ENCODE peak calls at places on chromosomes 4 and X, in seven cellular contexts. One of them, this sample, is unnamed.

GRCh38 chr4:72094054-72094780 is 62.4 kb downstream of the NPFFR2 start:
- DNase-seq in tibial nerve: no peak
- DNase-seq in kidney epithelial cell: no peak
- DNase-seq in fibroblast of lung: no peak
- DNase-seq in PC-3: no peak
- DNase-seq in A549: no peak
- DNase-seq in fibroblast of mammary gland: no peak
- DNase-seq in this sample: no peak

GRCh38 chr4:148273501-148273986 is 168.7 kb downstream of the NR3C2 start:
- DNase-seq in PC-3: no peak
- DNase-seq in kidney epithelial cell: no peak
- DNase-seq in tibial nerve: no peak
- DNase-seq in fibroblast of mammary gland: no peak
- DNase-seq in A549: no peak
- DNase-seq in fibroblast of lung: no peak
- DNase-seq in this sample: no peak

GRCh38 chrX:107442914-107443527 is 6.4 kb upstream of the FRMPD3 start:
- DNase-seq in tibial nerve: no peak
- DNase-seq in fibroblast of lung: no peak
- DNase-seq in kidney epithelial cell: no peak
- DNase-seq in fibroblast of mammary gland: no peak
- DNase-seq in PC-3: peak; percentile 65
- DNase-seq in A549: no peak
- DNase-seq in this sample: no peak

GRCh38 chrX:101057095-101057714 is 5.3 kb upstream of the TRMT2B start:
- DNase-seq in PC-3: peak; percentile 51
- DNase-seq in tibial nerve: no peak
- DNase-seq in fibroblast of lung: peak; percentile 66
- DNase-seq in fibroblast of mammary gland: peak; percentile 54
- DNase-seq in kidney epithelial cell: no peak
- DNase-seq in A549: no peak
- DNase-seq in this sample: no peak

GRCh38 chr4:1168291-1169031 is 3.9 kb downstream of the SPON2 start:
- DNase-seq in fibroblast of mammary gland: no peak
- DNase-seq in tibial nerve: no peak
- DNase-seq in fibroblast of lung: no peak
- DNase-seq in A549: no peak
- DNase-seq in PC-3: no peak
- DNase-seq in kidney epithelial cell: no peak
- DNase-seq in this sample: no peak

GRCh38 chrX:31353095-31353494 is 281.3 kb upstream of the FTHL17 start:
- DNase-seq in tibial nerve: no peak
- DNase-seq in PC-3: peak; percentile 63
- DNase-seq in A549: no peak
- DNase-seq in kidney epithelial cell: peak; percentile 48
- DNase-seq in fibroblast of mammary gland: peak; percentile 42
- DNase-seq in fibroblast of lung: peak; percentile 76
- DNase-seq in this sample: no peak

GRCh38 chr4:96455045-96455720 is 615.3 kb downstream of the PDHA2 start:
- DNase-seq in fibroblast of lung: no peak
- DNase-seq in kidney epithelial cell: no peak
- DNase-seq in PC-3: no peak
- DNase-seq in fibroblast of mammary gland: no peak
- DNase-seq in A549: no peak
- DNase-seq in tibial nerve: no peak
- DNase-seq in this sample: no peak

GRCh38 chr4:28799696-28800095 is 1920.5 kb upstream of the PCDH7 start:
- DNase-seq in tibial nerve: no peak
- DNase-seq in A549: no peak
- DNase-seq in PC-3: no peak
- DNase-seq in fibroblast of lung: peak; percentile 8
- DNase-seq in kidney epithelial cell: no peak
- DNase-seq in fibroblast of mammary gland: no peak
- DNase-seq in this sample: no peak

GRCh38 chr4:53702334-53703266 is 111.3 kb upstream of the LNX1 start:
- DNase-seq in kidney epithelial cell: peak; percentile 26
- DNase-seq in PC-3: peak; percentile 86
- DNase-seq in tibial nerve: peak; percentile 75
- DNase-seq in fibroblast of mammary gland: peak; percentile 84
- DNase-seq in A549: peak; percentile 70
- DNase-seq in fibroblast of lung: peak; percentile 86
- DNase-seq in this sample: peak; percentile 57

GRCh38 chrX:21943460-21944135 is 3.1 kb downstream of the SMS start:
- DNase-seq in fibroblast of lung: peak; percentile 93
- DNase-seq in kidney epithelial cell: peak; percentile 68
- DNase-seq in tibial nerve: no peak
- DNase-seq in PC-3: peak; percentile 83
- DNase-seq in A549: no peak
- DNase-seq in fibroblast of mammary gland: peak; percentile 95
- DNase-seq in this sample: no peak

GRCh38 chrX:18426004-18426320 is 554 bp downstream of the CDKL5 start:
- DNase-seq in kidney epithelial cell: no peak
- DNase-seq in A549: no peak
- DNase-seq in fibroblast of mammary gland: no peak
- DNase-seq in tibial nerve: no peak
- DNase-seq in PC-3: no peak
- DNase-seq in fibroblast of lung: no peak
- DNase-seq in this sample: peak; percentile 3

GRCh38 chrX:48785525-48786214 is 720 bp upstream of the GATA1 start:
- DNase-seq in fibroblast of mammary gland: no peak
- DNase-seq in A549: no peak
- DNase-seq in fibroblast of lung: no peak
- DNase-seq in PC-3: no peak
- DNase-seq in kidney epithelial cell: no peak
- DNase-seq in tibial nerve: no peak
- DNase-seq in this sample: no peak

GRCh38 chr4:6250235-6250983 is 19.2 kb upstream of the WFS1 start:
- DNase-seq in fibroblast of mammary gland: peak; percentile 67
- DNase-seq in A549: peak; percentile 62
- DNase-seq in kidney epithelial cell: no peak
- DNase-seq in fibroblast of lung: peak; percentile 32
- DNase-seq in tibial nerve: peak; percentile 75
- DNase-seq in PC-3: peak; percentile 85
- DNase-seq in this sample: peak; percentile 46

GRCh38 chrX:82742351-82742750 is 765.7 kb upstream of the POU3F4 start:
- DNase-seq in fibroblast of mammary gland: no peak
- DNase-seq in A549: no peak
- DNase-seq in kidney epithelial cell: no peak
- DNase-seq in tibial nerve: no peak
- DNase-seq in fibroblast of lung: no peak
- DNase-seq in PC-3: no peak
- DNase-seq in this sample: no peak

GRCh38 chrX:154721155-154721554 is 29.7 kb downstream of the GAB3 start:
- DNase-seq in A549: no peak
- DNase-seq in tibial nerve: no peak
- DNase-seq in PC-3: no peak
- DNase-seq in kidney epithelial cell: no peak
- DNase-seq in fibroblast of mammary gland: no peak
- DNase-seq in fibroblast of lung: no peak
- DNase-seq in this sample: no peak

GRCh38 chr4:123587983-123588494 is 191.4 kb downstream of the SPRY1 start:
- DNase-seq in fibroblast of mammary gland: no peak
- DNase-seq in PC-3: peak; percentile 94
- DNase-seq in A549: peak; percentile 93
- DNase-seq in kidney epithelial cell: peak; percentile 45
- DNase-seq in fibroblast of lung: peak; percentile 58
- DNase-seq in tibial nerve: no peak
- DNase-seq in this sample: no peak

GRCh38 chrX:40331353-40331752 is 233.6 kb upstream of the BCOR start:
- DNase-seq in fibroblast of lung: no peak
- DNase-seq in tibial nerve: no peak
- DNase-seq in fibroblast of mammary gland: no peak
- DNase-seq in kidney epithelial cell: no peak
- DNase-seq in A549: no peak
- DNase-seq in PC-3: no peak
- DNase-seq in this sample: no peak

GRCh38 chr4:188002751-188003150 is 7.2 kb downstream of the ZFP42 start:
- DNase-seq in fibroblast of mammary gland: no peak
- DNase-seq in tibial nerve: no peak
- DNase-seq in kidney epithelial cell: no peak
- DNase-seq in PC-3: no peak
- DNase-seq in fibroblast of lung: no peak
- DNase-seq in A549: no peak
- DNase-seq in this sample: no peak

GRCh38 chr4:84938316-84938715 is 28.2 kb downstream of the WDFY3 start:
- DNase-seq in tibial nerve: no peak
- DNase-seq in A549: no peak
- DNase-seq in fibroblast of lung: peak; percentile 86
- DNase-seq in fibroblast of mammary gland: peak; percentile 49
- DNase-seq in PC-3: peak; percentile 53
- DNase-seq in kidney epithelial cell: no peak
- DNase-seq in this sample: no peak

GRCh38 chr4:53651142-53651720 is 59.9 kb upstream of the LNX1 start:
- DNase-seq in kidney epithelial cell: no peak
- DNase-seq in tibial nerve: peak; percentile 24
- DNase-seq in fibroblast of mammary gland: no peak
- DNase-seq in PC-3: no peak
- DNase-seq in A549: no peak
- DNase-seq in fibroblast of lung: peak; percentile 21
- DNase-seq in this sample: no peak

GRCh38 chr4:26059391-26060154 is 145.6 kb downstream of the SMIM20 start:
- DNase-seq in A549: no peak
- DNase-seq in PC-3: no peak
- DNase-seq in tibial nerve: no peak
- DNase-seq in fibroblast of lung: no peak
- DNase-seq in fibroblast of mammary gland: no peak
- DNase-seq in kidney epithelial cell: no peak
- DNase-seq in this sample: no peak

GRCh38 chr4:126794363-126794762 is 838.4 kb upstream of the INTU start:
- DNase-seq in fibroblast of lung: peak; percentile 68
- DNase-seq in tibial nerve: no peak
- DNase-seq in fibroblast of mammary gland: no peak
- DNase-seq in A549: peak; percentile 7
- DNase-seq in kidney epithelial cell: no peak
- DNase-seq in PC-3: no peak
- DNase-seq in this sample: no peak

GRCh38 chrX:132044953-132045352 is 21.9 kb downstream of the STK26 start:
- DNase-seq in fibroblast of lung: peak; percentile 17
- DNase-seq in fibroblast of mammary gland: peak; percentile 40
- DNase-seq in A549: no peak
- DNase-seq in PC-3: no peak
- DNase-seq in tibial nerve: no peak
- DNase-seq in kidney epithelial cell: no peak
- DNase-seq in this sample: no peak

GRCh38 chrX:107672955-107673378 is 44.7 kb downstream of the PRPS1 start:
- DNase-seq in fibroblast of mammary gland: peak; percentile 90
- DNase-seq in fibroblast of lung: peak; percentile 70
- DNase-seq in kidney epithelial cell: no peak
- DNase-seq in A549: peak; percentile 86
- DNase-seq in tibial nerve: peak; percentile 65
- DNase-seq in PC-3: peak; percentile 84
- DNase-seq in this sample: no peak

GRCh38 chrX:134717698-134718328 is 59.5 kb upstream of the PLAC1 start:
- DNase-seq in kidney epithelial cell: no peak
- DNase-seq in A549: peak; percentile 56
- DNase-seq in PC-3: peak; percentile 53
- DNase-seq in tibial nerve: no peak
- DNase-seq in fibroblast of mammary gland: peak; percentile 68
- DNase-seq in fibroblast of lung: peak; percentile 56
- DNase-seq in this sample: no peak

GRCh38 chrX:107571296-107571998 is 56.9 kb upstream of the PRPS1 start:
- DNase-seq in A549: peak; percentile 66
- DNase-seq in fibroblast of mammary gland: peak; percentile 94
- DNase-seq in fibroblast of lung: peak; percentile 97
- DNase-seq in kidney epithelial cell: peak; percentile 82
- DNase-seq in tibial nerve: no peak
- DNase-seq in PC-3: peak; percentile 88
- DNase-seq in this sample: no peak

GRCh38 chr4:129561886-129562285 is 465.9 kb downstream of the C4orf33 start:
- DNase-seq in tibial nerve: no peak
- DNase-seq in PC-3: peak; percentile 26
- DNase-seq in fibroblast of lung: peak; percentile 52
- DNase-seq in A549: no peak
- DNase-seq in fibroblast of mammary gland: peak; percentile 43
- DNase-seq in kidney epithelial cell: no peak
- DNase-seq in this sample: no peak

GRCh38 chrX:150547511-150548115 is 20.8 kb upstream of the MTM1 start:
- DNase-seq in tibial nerve: peak; percentile 25
- DNase-seq in fibroblast of lung: peak; percentile 57
- DNase-seq in fibroblast of mammary gland: peak; percentile 43
- DNase-seq in PC-3: no peak
- DNase-seq in kidney epithelial cell: no peak
- DNase-seq in A549: peak; percentile 48
- DNase-seq in this sample: peak; percentile 33

GRCh38 chr4:169619958-169620845 is at the start of gene CLCN3:
- DNase-seq in tibial nerve: peak; percentile 92
- DNase-seq in PC-3: peak; percentile 98
- DNase-seq in A549: peak; percentile 96
- DNase-seq in fibroblast of mammary gland: peak; percentile 96
- DNase-seq in fibroblast of lung: peak; percentile 95
- DNase-seq in kidney epithelial cell: peak; percentile 81
- DNase-seq in this sample: peak; percentile 89
- TF ChIP-seq CTCF in tibial nerve: peak; percentile 46
- TF ChIP-seq CTCF in PC-3: no peak
- TF ChIP-seq CTCF in A549: no peak
- TF ChIP-seq CTCF in fibroblast of mammary gland: no peak
- TF ChIP-seq CTCF in fibroblast of lung: no peak
- TF ChIP-seq CTCF in kidney epithelial cell: no peak
- TF ChIP-seq CTCF in this sample: peak; percentile 10

DNA sequence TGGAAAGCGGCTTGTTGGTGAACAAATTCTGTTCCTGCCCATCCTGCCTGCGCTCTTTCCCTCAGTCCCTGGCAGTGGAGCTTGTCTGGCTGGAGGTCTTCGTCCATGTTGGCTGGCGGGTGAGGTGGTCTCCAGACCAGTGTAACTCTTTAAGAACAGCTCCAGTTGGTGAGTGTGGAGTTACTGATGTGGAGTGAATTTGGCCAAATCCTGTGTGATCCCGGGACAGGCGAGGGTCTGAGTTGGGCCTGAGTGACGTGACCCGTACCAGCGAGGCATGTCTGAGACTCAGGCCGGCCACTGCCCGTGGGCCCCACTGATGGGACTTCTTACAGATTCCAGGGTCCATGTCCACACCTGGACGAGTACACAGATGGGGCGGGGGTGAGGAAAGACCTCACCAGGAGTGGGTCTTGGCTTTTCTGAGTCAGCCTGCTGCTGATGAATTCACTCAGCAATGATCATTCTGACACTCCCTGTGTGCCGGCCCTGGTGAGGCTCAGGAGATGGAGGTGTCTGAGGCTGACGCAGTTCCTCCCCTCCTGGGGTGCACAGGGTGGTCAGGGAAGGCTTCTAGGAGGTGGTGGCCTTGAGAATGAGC is 45.5 kb downstream of the PSAPL1 start:
- DNase-seq in fibroblast of lung: no peak
- DNase-seq in tibial nerve: no peak
- DNase-seq in A549: no peak
- DNase-seq in fibroblast of mammary gland: no peak
- DNase-seq in PC-3: no peak
- DNase-seq in kidney epithelial cell: no peak
- DNase-seq in this sample: no peak
- TF ChIP-seq CTCF in fibroblast of lung: no peak
- TF ChIP-seq CTCF in tibial nerve: no peak
- TF ChIP-seq CTCF in A549: no peak
- TF ChIP-seq CTCF in fibroblast of mammary gland: no peak
- TF ChIP-seq CTCF in PC-3: no peak
- TF ChIP-seq CTCF in kidney epithelial cell: no peak
- TF ChIP-seq CTCF in this sample: no peak

GRCh38 chr4:183444149-183444952 is at the start of gene CDKN2AIP:
- DNase-seq in tibial nerve: peak; percentile 81
- DNase-seq in fibroblast of lung: peak; percentile 92
- DNase-seq in PC-3: peak; percentile 92
- DNase-seq in A549: peak; percentile 93
- DNase-seq in fibroblast of mammary gland: peak; percentile 90
- DNase-seq in kidney epithelial cell: peak; percentile 71
- DNase-seq in this sample: peak; percentile 93
- TF ChIP-seq CTCF in tibial nerve: peak; percentile 23
- TF ChIP-seq CTCF in fibroblast of lung: no peak
- TF ChIP-seq CTCF in PC-3: no peak
- TF ChIP-seq CTCF in A549: no peak
- TF ChIP-seq CTCF in fibroblast of mammary gland: no peak
- TF ChIP-seq CTCF in kidney epithelial cell: peak; percentile 1
- TF ChIP-seq CTCF in this sample: peak; percentile 28

GRCh38 chr4:113878718-113879117 is 100.7 kb downstream of the ARSJ start:
- DNase-seq in kidney epithelial cell: peak; percentile 90
- DNase-seq in PC-3: peak; percentile 15
- DNase-seq in fibroblast of mammary gland: peak; percentile 25
- DNase-seq in A549: peak; percentile 54
- DNase-seq in tibial nerve: no peak
- DNase-seq in fibroblast of lung: peak; percentile 78
- DNase-seq in this sample: peak; percentile 19
- TF ChIP-seq CTCF in kidney epithelial cell: peak; percentile 44
- TF ChIP-seq CTCF in PC-3: peak; percentile 40
- TF ChIP-seq CTCF in fibroblast of mammary gland: peak; percentile 19
- TF ChIP-seq CTCF in A549: peak; percentile 31
- TF ChIP-seq CTCF in tibial nerve: no peak
- TF ChIP-seq CTCF in fibroblast of lung: no peak
- TF ChIP-seq CTCF in this sample: peak; percentile 58

This sample was measured in neural crest cell.